ENCODE peak calls at places on chromosomes 7 and 10, in four cellular contexts. F is endothelial cell of umbilical vein, C is GM23338, X is H1. P is an unnamed sample.

GRCh38 chr10:44383749-44384600 is 922 bp downstream of the CXCL12 start:
- DNase-seq in X (peak; percentile 62), C (peak; percentile 63), F (no peak), P (peak; percentile 78)

GRCh38 chr7:42876182-42877068 is 35.4 kb downstream of the C7orf25 start:
- DNase-seq in C (peak; percentile 88), X (no peak), F (peak; percentile 67), P (no peak)

GRCh38 chr10:34319197-34319846 is 495.8 kb downstream of the PARD3 start:
- DNase-seq in F (peak; percentile 58), C (no peak), X (no peak), P (no peak)

GRCh38 chr10:5942471-5942870 is 34.9 kb downstream of the IL15RA start:
- DNase-seq in X (no peak), F (peak; percentile 81), C (no peak), P (no peak)

GRCh38 chr10:95447733-95448132 is 113.4 kb downstream of the SORBS1 start:
- DNase-seq in F (peak; percentile 85), X (no peak), C (no peak), P (no peak)

GRCh38 chr10:9301554-9301953 is 1247.1 kb downstream of the GATA3 start:
- DNase-seq in X (no peak), C (no peak), F (no peak), P (no peak)

GRCh38 chr7:90708841-90709317 is 112.8 kb downstream of the CDK14 start:
- DNase-seq in X (peak; percentile 60), F (peak; percentile 23), C (peak; percentile 93), P (no peak)

GRCh38 chr7:130397056-130397455 is 16.8 kb downstream of the CPA1 start:
- DNase-seq in F (peak; percentile 45), C (no peak), X (no peak), P (no peak)

GRCh38 chr7:7505936-7506335 is 29.7 kb downstream of the COL28A1 start:
- DNase-seq in F (no peak), X (no peak), C (no peak), P (no peak)

GRCh38 chr10:14200645-14201534 is 129.8 kb downstream of the FRMD4A start:
- DNase-seq in F (no peak), X (peak; percentile 92), C (peak; percentile 85), P (no peak)

GRCh38 chr7:33748793-33749192 is 156.5 kb upstream of the BMPER start:
- DNase-seq in F (no peak), X (no peak), C (no peak), P (no peak)

GRCh38 chr7:120732256-120732655 is 125.7 kb downstream of the TSPAN12 start:
- DNase-seq in X (no peak), F (no peak), C (no peak), P (no peak)

GRCh38 chr7:40306596-40306995 is 171.8 kb downstream of the SUGCT start:
- DNase-seq in F (peak; percentile 69), C (no peak), X (no peak), P (no peak)

GRCh38 chr7:151181011-151181431 is 6.0 kb downstream of the ASB10 start:
- DNase-seq in C (no peak), X (no peak), F (no peak), P (peak; percentile 50)

GRCh38 chr7:12054830-12055229 is 156.3 kb upstream of the TMEM106B start:
- DNase-seq in C (no peak), F (no peak), X (no peak), P (no peak)

GRCh38 chr7:126574838-126575250 is 677.9 kb downstream of the GRM8 start:
- DNase-seq in X (no peak), F (no peak), C (peak; percentile 23), P (no peak)

GRCh38 chr7:130486114-130486962 is 5.5 kb upstream of the MEST start:
- DNase-seq in F (peak; percentile 30), C (peak; percentile 98), X (peak; percentile 87), P (peak; percentile 68)

GRCh38 chr7:21941570-21942224 is 4.0 kb downstream of the CDCA7L start:
- DNase-seq in C (no peak), X (no peak), F (no peak), P (no peak)

GRCh38 chr7:122056977-122057376 is 87.1 kb downstream of the AASS start:
- DNase-seq in F (peak; percentile 43), X (no peak), C (peak; percentile 36), P (no peak)

GRCh38 chr10:71228875-71229720 is 16.7 kb downstream of the UNC5B start:
- DNase-seq in F (no peak), X (no peak), C (no peak), P (no peak)

GRCh38 chr7:124390301-124390700 is 357.4 kb upstream of the TMEM229A start:
- DNase-seq in X (no peak), C (no peak), F (no peak), P (no peak)

GRCh38 chr10:123257904-123258303 is 103.7 kb downstream of the BUB3 start:
- DNase-seq in X (no peak), C (no peak), F (no peak), P (no peak)

GRCh38 chr10:29557665-29558064 is 77.1 kb downstream of the SVIL start:
- DNase-seq in X (no peak), C (peak; percentile 25), F (no peak), P (no peak)
- H3K4me1 ChIP-seq in X (peaks cover 3% of the 10 kb centered on the region), C (no peaks in the 10 kb centered on the region), F (peaks cover 10% of the 10 kb centered on the region), P (no peaks in the 10 kb centered on the region)

DNA sequence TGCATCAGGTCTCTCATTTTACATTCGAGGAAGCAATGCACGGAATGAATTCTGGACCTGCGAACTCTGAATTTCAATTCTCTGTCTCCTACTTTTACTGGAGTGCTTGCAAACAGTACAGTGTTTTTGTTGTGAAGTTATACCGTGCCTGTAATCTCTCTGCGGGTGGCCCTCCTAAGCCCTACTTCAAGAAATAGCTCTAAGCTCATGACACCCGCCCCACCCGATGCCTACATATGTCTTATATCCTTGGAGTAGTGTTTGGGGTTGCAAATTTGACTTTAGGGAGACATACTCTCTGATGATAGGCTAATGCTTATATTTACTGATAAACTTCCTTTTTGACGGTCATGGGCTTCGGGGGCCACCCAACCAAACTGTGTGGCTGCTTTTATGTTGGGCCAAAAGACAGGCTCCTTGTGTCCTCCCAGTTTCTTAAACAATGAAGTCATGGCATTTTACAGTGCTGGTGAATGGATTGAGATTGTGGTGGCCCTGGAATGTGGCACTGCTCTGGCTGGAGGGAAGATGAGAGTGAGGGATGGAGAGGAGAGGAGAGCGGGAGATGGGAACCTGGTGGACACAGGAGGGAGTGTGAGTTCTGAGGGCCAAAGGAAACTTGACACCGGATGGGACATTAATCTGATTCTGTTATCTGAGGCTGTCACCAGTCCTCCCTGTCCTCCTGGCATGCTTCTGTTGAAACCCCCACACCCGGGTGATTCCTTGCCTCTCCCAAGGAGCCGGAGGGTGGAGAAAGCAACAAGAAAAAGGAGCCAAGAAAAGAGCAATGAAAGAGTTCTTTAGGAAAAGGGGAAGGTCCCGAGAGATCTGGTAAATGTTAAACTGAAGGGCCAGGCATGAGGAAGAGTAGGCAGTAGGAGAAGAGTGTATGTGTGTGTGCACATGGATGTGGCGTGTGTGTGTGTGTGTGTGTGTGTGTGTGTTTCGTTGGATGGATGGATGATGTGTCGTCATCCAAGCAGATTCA is 113.2 kb downstream of the TCF7L2 start:
- DNase-seq in X (no peak), F (no peak), C (peak; percentile 80), P (no peak)
- TF ChIP-seq POLR2AphosphoS5 in X (peak; percentile 22), F (no peak), C (no peak), P (no peak)

GRCh38 chr7:155380221-155380861 is 77.6 kb upstream of the EN2 start:
- DNase-seq in C (peak; percentile 93), F (peak; percentile 62), X (peak; percentile 81), P (no peak)

GRCh38 chr7:155380986-155381851 is 76.7 kb upstream of the EN2 start:
- DNase-seq in X (peak; percentile 57), C (no peak), F (no peak), P (no peak)

GRCh38 chr7:155383756-155384491 is 74.0 kb upstream of the EN2 start:
- DNase-seq in C (no peak), F (no peak), X (no peak), P (no peak)

GRCh38 chr7:155382802-155383171 is 75.1 kb upstream of the EN2 start:
- DNase-seq in F (no peak), X (no peak), C (no peak), P (no peak)

GRCh38 chr7:155381852-155382801 is 75.8 kb upstream of the EN2 start:
- DNase-seq in F (no peak), X (peak; percentile 56), C (peak; percentile 53), P (no peak)
- H3K4me1 ChIP-seq in F (no peaks in the 10 kb centered on the region), X (peaks cover 16% of the 10 kb centered on the region), C (peaks cover 38% of the 10 kb centered on the region), P (peaks cover 33% of the 10 kb centered on the region)

GRCh38 chr7:2508327-2509231 is 11.0 kb upstream of the LFNG start:
- DNase-seq in C (no peak), X (no peak), F (no peak), P (no peak)
- TF ChIP-seq POLR2AphosphoS5 in C (no peak), X (no peak), F (no peak), P (no peak)

DNA sequence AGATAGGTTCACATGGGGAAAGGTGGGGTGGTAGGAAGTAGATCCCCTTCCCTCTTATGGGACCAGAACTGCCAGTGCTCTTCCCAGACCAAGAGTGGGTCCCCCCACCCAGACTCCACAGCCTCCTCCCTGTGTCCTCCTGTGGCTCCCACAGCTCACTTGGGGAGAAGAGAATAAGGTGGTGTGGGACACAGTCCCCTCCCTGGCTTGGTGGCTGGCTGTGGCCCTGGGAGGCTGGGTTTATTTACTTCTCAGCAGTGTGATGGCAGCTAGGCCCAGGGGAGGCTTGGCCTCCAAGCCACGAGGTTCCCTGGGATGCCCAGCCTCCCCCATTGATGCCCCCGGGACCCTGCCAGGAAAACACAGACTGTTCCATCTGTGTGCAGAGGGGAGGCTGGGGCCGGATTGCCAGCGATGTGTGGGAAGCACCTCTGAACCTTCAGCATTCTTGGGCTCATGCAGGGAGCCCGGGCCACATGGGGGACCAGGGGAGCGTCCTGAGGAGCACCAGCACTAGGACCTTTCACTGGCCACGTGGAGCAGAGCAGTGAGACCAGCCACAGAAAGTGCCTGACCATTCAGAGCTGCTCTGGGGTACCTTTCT is 2.7 kb downstream of the IMPDH1 start:
- DNase-seq in X (no peak), C (no peak), F (no peak), P (no peak)
- H3K4me1 ChIP-seq in X (peaks cover 37% of the 10 kb centered on the region), C (peaks cover 30% of the 10 kb centered on the region), F (peaks cover 28% of the 10 kb centered on the region), P (peaks cover 62% of the 10 kb centered on the region)